ENCODE peak calls at places on chromosomes 2 and 18, in five cellular contexts. W is dorsolateral prefrontal cortex; L is uterus; A is CD4-positive, CD25-positive, alpha-beta regulatory T cell; Q is PC-9. E is an unnamed sample.

GRCh38 chr18:79756143-79756500 is 41.6 kb upstream of the KCNG2 start:
- DNase-seq in W (no peak), L (no peak), A (no peak), Q (no peak), E (no peak)

GRCh38 chr2:68282814-68283812 is 30.8 kb upstream of the PPP3R1 start:
- DNase-seq in W (no peak), L (no peak), A (peak), Q (no peak), E (peak)

GRCh38 chr2:86512034-86512433 is 51.2 kb downstream of the CHMP3 start:
- DNase-seq in W (no peak), L (no peak), A (no peak), Q (no peak), E (no peak)

GRCh38 chr18:58965930-58966662 is 101.4 kb downstream of the ZNF532 start:
- DNase-seq in W (no peak), L (no peak), A (no peak), Q (no peak), E (no peak)

GRCh38 chr2:176122633-176123482 is at the start of gene HOXD9:
- DNase-seq in W (no peak), L (peak), A (no peak), Q (no peak), E (no peak)

GRCh38 chr2:127770973-127771735 is 39.8 kb downstream of the WDR33 start:
- DNase-seq in W (no peak), L (no peak), A (no peak), Q (no peak), E (peak)

GRCh38 chr18:26473721-26474120 is 74.6 kb downstream of the KCTD1 start:
- DNase-seq in W (no peak), L (no peak), A (no peak), Q (no peak), E (no peak)

GRCh38 chr2:160694631-160695030 is 201.0 kb upstream of the RBMS1 start:
- DNase-seq in W (no peak), L (no peak), A (no peak), Q (no peak), E (no peak)

GRCh38 chr18:46250084-46250811 is 146.1 kb downstream of the HAUS1 start:
- DNase-seq in W (no peak), L (no peak), A (peak), Q (peak), E (peak)

GRCh38 chr2:33452545-33452944 is 23.9 kb upstream of the RASGRP3 start:
- DNase-seq in W (no peak), L (no peak), A (no peak), Q (no peak), E (no peak)

GRCh38 chr2:11502740-11503292 is 31.0 kb upstream of the GREB1 start:
- DNase-seq in W (no peak), L (peak), A (no peak), Q (no peak), E (no peak)

GRCh38 chr2:5694016-5694690 is 2.0 kb downstream of the SOX11 start:
- DNase-seq in W (no peak), L (no peak), A (no peak), Q (no peak), E (no peak)

GRCh38 chr2:46320141-46320567 is 22.9 kb downstream of the EPAS1 start:
- DNase-seq in W (no peak), L (no peak), A (no peak), Q (no peak), E (no peak)

GRCh38 chr2:10345813-10346212 is 43.1 kb downstream of the HPCAL1 start:
- DNase-seq in W (no peak), L (no peak), A (no peak), Q (no peak), E (no peak)

GRCh38 chr2:33442528-33443069 is 33.9 kb upstream of the RASGRP3 start:
- DNase-seq in W (peak), L (no peak), A (no peak), Q (no peak), E (no peak)

GRCh38 chr18:12637393-12637792 is 20.5 kb downstream of the SPIRE1 start:
- DNase-seq in W (no peak), L (no peak), A (no peak), Q (no peak), E (no peak)

GRCh38 chr2:27379840-27380625 is 501 bp downstream of the ZNF513 start:
- DNase-seq in W (peak), L (peak), A (peak), Q (peak), E (peak)

GRCh38 chr2:218128781-218129478 is 3.1 kb downstream of the CXCR2 start:
- DNase-seq in W (no peak), L (no peak), A (no peak), Q (no peak), E (no peak)

GRCh38 chr2:10170256-10170655 is 47.7 kb downstream of the RRM2 start:
- DNase-seq in W (no peak), L (peak), A (no peak), Q (peak), E (no peak)

GRCh38 chr2:101041413-101041812 is 39.3 kb downstream of the RPL31 start:
- DNase-seq in W (no peak), L (no peak), A (no peak), Q (no peak), E (peak)

GRCh38 chr2:203818656-203819055 is 48.9 kb upstream of the CTLA4 start:
- DNase-seq in W (no peak), L (no peak), A (no peak), Q (no peak), E (no peak)

GRCh38 chr2:20361903-20362302 is 11.3 kb upstream of the PUM2 start:
- DNase-seq in W (no peak), L (no peak), A (no peak), Q (no peak), E (peak)

GRCh38 chr2:162490052-162490717 is 146.3 kb downstream of the GCA start:
- DNase-seq in W (no peak), L (no peak), A (no peak), Q (no peak), E (no peak)

GRCh38 chr2:70941186-70941585 is 5.5 kb downstream of the ATP6V1B1 start:
- DNase-seq in W (no peak), L (no peak), A (no peak), Q (no peak), E (no peak)

GRCh38 chr2:45755585-45756330 is 104.3 kb downstream of the PRKCE start:
- DNase-seq in W (no peak), L (no peak), A (no peak), Q (no peak), E (no peak)

GRCh38 chr2:161147856-161148255 is 12.4 kb upstream of the TANK start:
- DNase-seq in W (no peak), L (no peak), A (no peak), Q (no peak), E (no peak)

GRCh38 chr18:39434223-39434622 is 1868.6 kb upstream of the CELF4 start:
- DNase-seq in W (no peak), L (no peak), A (no peak), Q (no peak), E (no peak)

GRCh38 chr18:78580835-78581339 is 398.7 kb upstream of the SALL3 start:
- DNase-seq in W (no peak), L (no peak), A (no peak), Q (no peak), E (no peak)

GRCh38 chr18:59551902-59552635 is 145.2 kb downstream of the CCBE1 start:
- DNase-seq in W (no peak), L (no peak), A (no peak), Q (no peak), E (no peak)

GRCh38 chr2:141029424-141030078 is 1101.3 kb downstream of the LRP1B start:
- DNase-seq in W (peak), L (no peak), A (no peak), Q (no peak), E (no peak)

GRCh38 chr18:54828290-54828871 is at the start of gene RAB27B:
- DNase-seq in W (peak), L (peak), A (peak), Q (peak), E (no peak)

GRCh38 chr2:144083211-144083610 is 436.7 kb downstream of the ZEB2 start:
- DNase-seq in W (no peak), L (no peak), A (no peak), Q (peak), E (no peak)

GRCh38 chr2:3001595-3002184 is 375.9 kb downstream of the EIPR1 start:
- DNase-seq in W (no peak), L (no peak), A (no peak), Q (no peak), E (peak)

GRCh38 chr2:233416199-233416598 is 61.9 kb downstream of the DGKD start:
- DNase-seq in W (no peak), L (no peak), A (no peak), Q (no peak), E (no peak)

GRCh38 chr2:173553589-173553988 is 198.9 kb downstream of the CDCA7 start:
- DNase-seq in W (no peak), L (no peak), A (no peak), Q (no peak), E (no peak)

GRCh38 chr2:42184346-42184745 is 15.2 kb downstream of the EML4 start:
- DNase-seq in W (no peak), L (no peak), A (no peak), Q (no peak), E (no peak)

GRCh38 chr2:172196768-172197322 is 94.1 kb upstream of the DLX2 start:
- DNase-seq in W (no peak), L (no peak), A (no peak), Q (peak), E (peak)

GRCh38 chr2:19748711-19749506 is 152.9 kb downstream of the TTC32 start:
- DNase-seq in W (no peak), L (no peak), A (no peak), Q (no peak), E (no peak)

DNA sequence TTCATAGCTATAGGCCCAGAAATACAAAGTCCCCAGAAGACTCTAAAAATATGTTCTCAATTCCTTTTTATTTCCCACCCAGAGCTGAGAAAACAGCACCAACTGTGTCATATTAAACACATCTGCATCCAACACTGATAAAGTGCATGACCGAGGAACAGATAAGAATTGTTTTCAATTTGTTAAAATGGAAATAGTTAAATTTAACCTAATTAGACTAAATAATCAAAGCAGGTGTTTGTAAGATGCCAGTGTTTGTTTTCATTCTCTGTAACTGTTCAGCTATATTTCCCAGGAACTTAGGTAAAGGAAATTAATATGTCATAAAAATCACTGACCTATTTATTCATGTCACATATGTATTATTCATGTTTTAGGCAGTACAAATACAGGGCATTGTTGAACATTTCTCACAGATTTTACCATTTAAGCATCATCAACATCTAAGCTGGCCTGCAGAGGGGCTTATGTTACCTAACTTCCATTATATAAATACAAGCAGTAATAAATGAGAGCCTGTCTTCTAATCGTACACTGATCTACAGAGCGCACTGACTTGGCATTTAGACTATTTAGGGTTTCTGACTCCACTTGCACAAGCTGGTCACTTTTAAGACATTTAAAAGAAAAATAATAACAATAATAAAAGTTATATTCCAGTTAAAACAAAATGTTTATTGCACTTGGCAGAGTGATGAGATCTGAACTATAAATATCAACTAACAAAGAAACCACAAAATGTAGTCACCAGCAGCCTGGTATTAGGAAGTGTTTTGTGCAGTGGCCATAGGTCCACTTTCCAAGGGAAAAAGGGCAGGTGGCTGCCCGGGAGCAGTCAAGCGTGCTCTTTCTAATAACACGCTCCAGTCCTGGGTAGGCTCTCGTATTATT is 86.6 kb upstream of the ZFP36L2 start:
- DNase-seq in W (no peak), L (no peak), A (no peak), Q (peak), E (no peak)
- H3K27ac ChIP-seq in W (peak), L (peak), A (no peak), Q (peak), E (no peak)

DNA sequence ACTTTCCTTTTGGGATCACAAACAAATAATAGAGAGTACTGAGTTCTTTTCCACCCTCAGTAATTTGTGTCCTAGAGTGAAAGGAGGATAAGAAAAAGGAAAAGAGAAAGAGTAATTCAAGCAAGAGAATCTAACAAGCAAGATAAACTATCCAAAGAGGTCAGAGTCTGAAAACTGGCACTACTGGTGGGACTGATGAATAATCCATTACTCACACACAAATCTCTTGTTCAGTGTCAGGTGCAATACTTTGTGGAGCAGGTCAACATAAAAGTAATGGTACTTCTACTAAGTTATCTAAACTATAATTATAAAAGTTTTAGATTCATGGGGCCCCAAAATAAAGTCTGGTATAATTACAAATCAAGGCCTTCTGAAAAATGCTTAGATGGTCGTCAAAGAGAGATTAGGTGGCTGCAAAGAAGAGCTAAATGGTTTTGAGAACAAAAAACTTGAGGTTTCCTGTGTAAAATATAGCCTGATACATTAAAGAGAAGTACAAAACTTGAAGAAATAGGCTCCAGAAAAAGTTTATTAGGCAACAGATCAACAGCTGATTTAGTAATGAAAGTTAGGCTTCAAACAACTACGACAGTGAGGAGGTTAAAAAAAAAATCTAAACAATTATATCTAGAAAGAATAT is 109.5 kb downstream of the BAZ2B start:
- DNase-seq in W (no peak), L (no peak), A (no peak), Q (no peak), E (no peak)
- H3K27ac ChIP-seq in W (no peak), L (no peak), A (no peak), Q (peak), E (no peak)

GRCh38 chr18:23970161-23971153 is 44.1 kb upstream of the TTC39C start:
- DNase-seq in W (no peak), L (no peak), A (peak), Q (no peak), E (peak)

GRCh38 chr18:23971656-23972230 is 42.8 kb upstream of the TTC39C start:
- DNase-seq in W (no peak), L (no peak), A (no peak), Q (no peak), E (no peak)

GRCh38 chr18:23968638-23969037 is 45.9 kb upstream of the TTC39C start:
- DNase-seq in W (no peak), L (no peak), A (no peak), Q (no peak), E (no peak)

GRCh38 chr18:23969664-23970063 is 44.9 kb upstream of the TTC39C start:
- DNase-seq in W (no peak), L (no peak), A (no peak), Q (no peak), E (no peak)

GRCh38 chr18:23972416-23972815 is 42.1 kb upstream of the TTC39C start:
- DNase-seq in W (no peak), L (no peak), A (peak), Q (no peak), E (no peak)
- H3K27ac ChIP-seq in W (no peak), L (peak), A (peak), Q (no peak), E (no peak)

GRCh38 chr2:96923810-96924774 is 54.2 kb upstream of the SEMA4C start:
- DNase-seq in W (no peak), L (no peak), A (peak), Q (no peak), E (no peak)
- H3K27ac ChIP-seq in W (peak), L (peak), A (peak), Q (no peak), E (no peak)

GRCh38 chr2:219197388-219197787 is 9.2 kb upstream of the ZFAND2B start:
- DNase-seq in W (no peak), L (no peak), A (no peak), Q (no peak), E (no peak)
- H3K27ac ChIP-seq in W (no peak), L (no peak), A (no peak), Q (no peak), E (no peak)

GRCh38 chr18:44698518-44698917 is 17.8 kb downstream of the SETBP1 start:
- DNase-seq in W (no peak), L (no peak), A (no peak), Q (no peak), E (no peak)

GRCh38 chr18:44701227-44701626 is 20.5 kb downstream of the SETBP1 start:
- DNase-seq in W (no peak), L (no peak), A (no peak), Q (no peak), E (no peak)

GRCh38 chr18:44699571-44700261 is 19.0 kb downstream of the SETBP1 start:
- DNase-seq in W (peak), L (no peak), A (no peak), Q (no peak), E (no peak)

GRCh38 chr18:44702594-44702993 is 21.9 kb downstream of the SETBP1 start:
- DNase-seq in W (no peak), L (no peak), A (no peak), Q (no peak), E (no peak)

GRCh38 chr18:44700652-44701051 is 20.0 kb downstream of the SETBP1 start:
- DNase-seq in W (no peak), L (peak), A (no peak), Q (no peak), E (no peak)
- H3K27ac ChIP-seq in W (peak), L (peak), A (no peak), Q (no peak), E (no peak)

E was measured in HL-60.